ENCODE peak calls at places on chromosomes 3 and 15, in nine cellular contexts. T is progenitor cell of endocrine pancreas, F is suprapubic skin, Y is GM23338, V is neural progenitor cell, O is cardiac fibroblast, G is cardiac muscle cell, Q is PC-9, C is fibroblast of pulmonary artery. N is an unnamed sample.

GRCh38 chr3:176663819-176664218 is 533.5 kb downstream of the TBL1XR1 start:
- DNase-seq in O (peak), G (peak), T (no peak), V (peak), Y (peak), C (peak), Q (peak), F (no peak), N (peak)

GRCh38 chr3:72448858-72449257 is 399.4 kb downstream of the SHQ1 start:
- DNase-seq in C (no peak), F (no peak), G (no peak), V (no peak), Q (peak), T (no peak), Y (no peak), O (peak), N (no peak)

GRCh38 chr3:134791992-134792391 is 3.1 kb upstream of the EPHB1 start:
- DNase-seq in T (no peak), V (no peak), Y (no peak), Q (no peak), O (no peak), C (no peak), G (no peak), F (no peak), N (no peak)

GRCh38 chr3:115111632-115112031 is 35.5 kb downstream of the ZBTB20 start:
- DNase-seq in Q (no peak), Y (no peak), V (no peak), T (no peak), G (no peak), O (no peak), C (no peak), F (no peak), N (no peak)

GRCh38 chr3:151379083-151379734 is 5.3 kb downstream of the P2RY12 start:
- DNase-seq in T (peak), O (peak), F (no peak), C (peak), Y (peak), Q (no peak), G (peak), V (peak), N (no peak)

GRCh38 chr3:49642708-49643145 is 31.4 kb upstream of the APEH start:
- DNase-seq in F (no peak), G (no peak), T (no peak), C (no peak), Q (no peak), O (no peak), V (no peak), Y (no peak), N (no peak)

GRCh38 chr3:61172684-61173083 is 78.6 kb downstream of the FHIT start:
- DNase-seq in F (no peak), T (no peak), G (peak), O (no peak), V (peak), Q (peak), C (no peak), Y (peak), N (no peak)

GRCh38 chr3:62604746-62605351 is 231.5 kb upstream of the FEZF2 start:
- DNase-seq in V (no peak), Q (no peak), C (no peak), T (no peak), F (no peak), Y (no peak), G (no peak), O (peak), N (no peak)

GRCh38 chr3:73499787-73500186 is 125.0 kb downstream of the PDZRN3 start:
- DNase-seq in T (no peak), V (no peak), O (peak), G (no peak), F (no peak), C (peak), Q (no peak), Y (no peak), N (no peak)

GRCh38 chr3:147864754-147865354 is 455.7 kb downstream of the ZIC1 start:
- DNase-seq in G (no peak), C (no peak), V (peak), Y (peak), T (no peak), Q (no peak), F (no peak), O (peak), N (no peak)

GRCh38 chr3:79167651-79168416 is 600.0 kb downstream of the ROBO1 start:
- DNase-seq in Q (no peak), G (no peak), F (no peak), T (no peak), Y (no peak), V (no peak), O (peak), C (peak), N (peak)

GRCh38 chr15:67832031-67832551 is 6.8 kb downstream of the SKOR1 start:
- DNase-seq in T (no peak), Q (no peak), Y (peak), O (peak), C (peak), V (peak), F (no peak), G (no peak), N (peak)

GRCh38 chr3:29642393-29643033 is 361.6 kb downstream of the RBMS3 start:
- DNase-seq in Y (no peak), V (no peak), F (no peak), T (no peak), C (peak), G (no peak), O (peak), Q (no peak), N (peak)

GRCh38 chr3:133944641-133945441 is 49.2 kb upstream of the RAB6B start:
- DNase-seq in O (peak), F (peak), V (no peak), G (no peak), Y (no peak), Q (peak), T (no peak), C (peak), N (peak)

GRCh38 chr3:128847631-128848370 is 31.6 kb upstream of the ACAD9 start:
- DNase-seq in C (no peak), O (no peak), T (no peak), F (no peak), G (no peak), Y (no peak), Q (no peak), V (no peak), N (no peak)

GRCh38 chr15:48696627-48697312 is 51.3 kb upstream of the FBN1 start:
- DNase-seq in V (no peak), F (no peak), G (no peak), Q (no peak), Y (peak), C (peak), O (peak), T (no peak), N (peak)

GRCh38 chr15:99084965-99085364 is 19.9 kb upstream of the SYNM start:
- DNase-seq in F (peak), Q (no peak), G (no peak), O (no peak), Y (no peak), C (no peak), V (no peak), T (no peak), N (no peak)

GRCh38 chr15:59299919-59300617 is 72.6 kb downstream of the MYO1E start:
- DNase-seq in Y (no peak), C (peak), V (no peak), T (no peak), O (peak), G (no peak), F (peak), Q (peak), N (peak)

GRCh38 chr3:124787490-124788195 is 57.4 kb downstream of the UMPS start:
- DNase-seq in V (no peak), C (peak), T (no peak), G (no peak), Y (no peak), F (no peak), Q (no peak), O (peak), N (peak)

GRCh38 chr15:67927501-67928156 is 87.8 kb upstream of the RNU6-1 start:
- DNase-seq in O (peak), G (peak), F (no peak), Q (peak), V (no peak), T (no peak), C (peak), Y (no peak), N (peak)

GRCh38 chr15:98904466-98905048 is 103.0 kb downstream of the PGPEP1L start:
- DNase-seq in T (no peak), G (no peak), Q (peak), Y (peak), O (peak), F (no peak), V (peak), C (peak), N (peak)

GRCh38 chr15:82045179-82045891 is 483 bp downstream of the MEX3B start:
- DNase-seq in Q (peak), Y (peak), F (peak), V (peak), T (peak), G (peak), C (peak), O (peak), N (peak)

GRCh38 chr3:38353151-38353550 is 6.6 kb downstream of the XYLB start:
- DNase-seq in G (no peak), V (no peak), F (peak), T (no peak), Q (no peak), O (peak), Y (no peak), C (peak), N (peak)

DNA sequence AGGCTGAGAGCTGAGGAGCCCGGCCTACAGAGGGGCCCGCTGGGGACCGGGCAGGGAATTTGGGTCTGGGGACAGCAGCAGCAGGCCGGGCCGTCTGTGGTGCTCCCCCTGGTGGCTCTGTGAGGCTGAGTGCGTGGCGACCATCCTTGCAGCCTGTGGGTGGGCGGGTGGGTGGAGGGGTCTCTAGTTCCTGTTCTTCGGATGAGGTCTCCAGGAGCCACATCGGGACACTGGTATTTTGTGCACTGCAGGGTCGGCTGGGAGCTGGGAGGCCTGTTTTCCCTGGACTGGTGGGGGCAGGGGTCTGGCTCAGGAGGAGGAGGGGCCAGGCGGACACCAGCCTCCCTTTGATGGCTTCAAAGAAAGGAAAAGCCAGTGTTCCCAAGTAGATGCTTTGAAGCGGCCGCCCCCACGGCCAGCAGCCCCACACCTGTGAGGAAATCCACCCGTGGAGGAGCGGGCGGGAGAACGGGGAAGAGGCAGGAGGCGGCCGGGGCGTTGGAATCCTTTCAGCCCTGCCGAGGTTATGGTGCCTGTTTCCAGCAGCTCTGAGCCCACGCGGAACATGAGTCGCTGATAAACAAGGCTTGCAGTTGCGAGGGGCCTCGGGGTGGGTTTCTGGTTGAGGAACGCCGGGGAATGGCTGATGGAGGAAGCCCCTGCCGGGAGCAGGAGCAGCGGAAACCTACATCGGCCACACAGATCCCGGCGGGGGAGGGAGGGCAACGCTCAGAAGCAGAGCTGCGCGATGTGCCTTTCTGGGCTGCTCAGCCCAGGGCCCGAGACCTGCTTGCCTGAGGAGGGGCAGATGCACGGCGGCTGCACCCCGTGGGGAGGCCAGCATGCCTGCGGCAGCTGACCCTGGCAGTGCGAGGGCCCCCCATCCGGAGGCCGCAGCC is 154.3 kb downstream of the NSMCE3 start:
- DNase-seq in Q (no peak), Y (peak), V (peak), G (peak), O (no peak), C (peak), F (no peak), T (peak), N (no peak)
- TF ChIP-seq CTCF in Q (no peak), Y (no peak), V (peak), G (peak), O (peak), C (peak), F (peak), T (peak), N (no peak)

DNA sequence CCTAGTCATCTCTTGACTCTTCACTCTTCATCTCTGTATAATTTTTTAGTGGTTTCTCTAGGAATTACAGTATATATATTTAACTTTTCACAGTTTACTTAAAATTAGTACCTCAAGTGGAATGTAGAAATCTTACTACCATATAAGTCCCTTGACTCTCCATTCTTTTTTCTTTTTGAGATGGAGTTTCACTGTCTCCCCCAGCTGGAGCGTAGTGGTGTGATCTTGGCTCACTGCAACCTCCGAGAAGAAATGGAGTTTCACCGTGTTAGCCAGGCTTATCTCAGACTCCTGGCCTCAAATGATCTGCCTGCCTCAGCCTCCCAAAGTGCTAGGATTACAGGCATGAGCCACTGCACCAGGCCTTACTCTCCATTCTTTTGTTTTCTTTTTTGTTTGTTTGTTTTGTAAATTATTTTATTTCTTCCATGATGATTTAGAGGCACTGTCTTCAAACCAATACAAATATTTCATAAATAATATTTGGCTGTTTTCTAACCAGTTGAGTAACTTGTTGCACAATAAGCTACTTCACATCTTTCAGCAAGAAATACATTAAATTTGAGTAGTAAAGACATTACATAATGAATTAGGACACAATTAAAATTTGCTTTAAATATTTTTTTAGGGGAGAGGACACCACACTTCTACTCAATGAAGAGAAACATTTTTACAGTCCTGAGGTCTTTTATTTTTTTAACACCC is 144.8 kb downstream of the RBPMS2 start:
- DNase-seq in V (no peak), Y (peak), G (no peak), C (peak), F (no peak), Q (no peak), O (peak), T (no peak), N (peak)
- TF ChIP-seq CTCF in V (no peak), Y (peak), G (peak), C (no peak), F (no peak), Q (no peak), O (no peak), T (no peak), N (no peak)

GRCh38 chr15:42385206-42385979 is 26.1 kb downstream of the CAPN3 start:
- DNase-seq in G (peak), Q (peak), O (peak), T (peak), V (peak), Y (peak), C (peak), F (no peak), N (peak)
- TF ChIP-seq CTCF in G (peak), Q (peak), O (peak), T (peak), V (peak), Y (peak), C (peak), F (peak), N (peak)

GRCh38 chr3:139523718-139524117 is 15.8 kb downstream of the RBP1 start:
- DNase-seq in O (no peak), Q (no peak), Y (no peak), C (no peak), V (no peak), F (peak), T (no peak), G (no peak), N (no peak)

GRCh38 chr3:139521144-139521543 is 18.4 kb downstream of the RBP1 start:
- DNase-seq in Y (no peak), G (no peak), F (no peak), Q (no peak), O (no peak), C (no peak), T (no peak), V (no peak), N (no peak)

GRCh38 chr3:139523166-139523565 is 16.4 kb downstream of the RBP1 start:
- DNase-seq in O (no peak), G (no peak), V (no peak), T (no peak), Y (no peak), F (peak), C (no peak), Q (no peak), N (no peak)

GRCh38 chr3:139521811-139522210 is 17.7 kb downstream of the RBP1 start:
- DNase-seq in Y (no peak), O (no peak), F (no peak), T (no peak), C (no peak), V (no peak), G (no peak), Q (no peak), N (no peak)

GRCh38 chr3:139522421-139522820 is 17.1 kb downstream of the RBP1 start:
- DNase-seq in G (peak), Q (no peak), V (no peak), F (no peak), Y (peak), T (no peak), C (no peak), O (no peak), N (no peak)
- TF ChIP-seq CTCF in G (peak), Q (no peak), V (peak), F (no peak), Y (peak), T (peak), C (peak), O (no peak), N (peak)

DNA sequence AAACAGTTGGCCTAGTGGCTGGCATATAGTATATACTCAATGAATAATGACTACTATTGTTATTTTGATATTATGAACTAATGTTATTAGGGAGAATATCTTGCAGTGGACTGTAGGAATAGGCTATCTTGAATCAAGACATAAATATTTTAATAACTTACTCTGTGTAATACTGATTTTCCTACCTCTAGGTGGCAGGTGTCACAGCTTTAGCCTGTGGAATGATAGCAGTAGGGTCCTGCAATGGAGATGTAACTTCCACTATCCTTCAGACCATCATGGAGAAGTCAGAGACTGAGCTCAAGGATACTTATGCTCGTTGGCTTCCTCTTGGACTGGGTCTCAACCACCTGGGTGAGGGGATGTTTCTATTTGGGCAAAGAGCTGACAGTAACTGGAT is 6.5 kb downstream of the PSMD2 start:
- DNase-seq in C (peak), T (no peak), G (no peak), O (peak), F (no peak), Q (no peak), V (no peak), Y (no peak), N (no peak)
- TF ChIP-seq CTCF in C (peak), T (peak), G (peak), O (peak), F (peak), Q (peak), V (peak), Y (peak), N (peak)

DNA sequence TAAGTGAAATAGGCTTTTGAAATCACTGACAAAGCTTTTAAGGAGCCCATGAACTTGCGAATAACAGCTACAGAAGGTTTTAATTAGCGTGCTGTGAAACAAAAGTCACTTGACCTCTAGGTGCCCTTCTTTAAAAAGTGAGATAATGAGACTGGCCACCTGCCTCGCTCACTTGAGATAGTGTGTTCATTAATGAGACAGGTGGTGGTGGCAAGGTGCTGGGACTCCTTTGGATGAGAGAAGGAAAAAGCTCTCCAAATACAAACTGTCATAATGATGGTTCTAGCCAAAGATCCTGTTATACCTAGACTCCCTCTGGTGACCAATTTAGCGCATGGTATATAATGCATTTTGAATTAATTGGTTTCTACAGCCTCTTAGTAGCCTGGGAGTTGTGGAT is 22.7 kb upstream of the IREB2 start:
- DNase-seq in T (no peak), F (no peak), Q (no peak), O (peak), Y (peak), C (peak), G (peak), V (peak), N (peak)
- TF ChIP-seq CTCF in T (peak), F (peak), Q (peak), O (peak), Y (peak), C (peak), G (peak), V (peak), N (peak)

GRCh38 chr3:99522147-99522546 is 116.2 kb upstream of the COL8A1 start:
- DNase-seq in C (no peak), F (no peak), Y (no peak), G (no peak), T (no peak), Q (no peak), O (no peak), V (no peak), N (no peak)

GRCh38 chr3:99515891-99516290 is 122.5 kb upstream of the COL8A1 start:
- DNase-seq in C (no peak), V (no peak), T (no peak), F (no peak), Q (no peak), G (no peak), O (no peak), Y (no peak), N (no peak)

GRCh38 chr3:99523446-99523845 is 114.9 kb upstream of the COL8A1 start:
- DNase-seq in O (no peak), T (no peak), C (no peak), V (no peak), F (no peak), Y (no peak), G (no peak), Q (no peak), N (no peak)

GRCh38 chr3:99520511-99520910 is 117.9 kb upstream of the COL8A1 start:
- DNase-seq in V (peak), F (no peak), T (no peak), O (no peak), Q (no peak), C (no peak), G (no peak), Y (no peak), N (no peak)
- TF ChIP-seq CTCF in V (no peak), F (no peak), T (no peak), O (no peak), Q (no peak), C (no peak), G (no peak), Y (no peak), N (no peak)

N was measured in fibroblast of the aortic adventitia.